ENCODE peak calls at places on chromosomes 6 and 20, in six cellular contexts. T is astrocyte of the spinal cord, W is RWPE1, H is glutamatergic neuron, N is cardiac fibroblast, Z is GM12878. U is an unnamed sample.

GRCh38 chr20:56222201-56222600 is 26.3 kb upstream of the MC3R start:
- DNase-seq in T (peak; percentile 45), W (peak; percentile 36), H (no peak), N (peak; percentile 1), Z (no peak), U (peak; percentile 55)

GRCh38 chr6:149843051-149843633 is 21.0 kb downstream of the LRP11 start:
- DNase-seq in T (no peak), W (no peak), H (no peak), N (no peak), Z (no peak), U (no peak)

GRCh38 chr6:10763006-10763405 is 15.4 kb downstream of the TMEM14B start:
- DNase-seq in T (peak; percentile 24), W (no peak), H (no peak), N (peak; percentile 74), Z (no peak), U (no peak)

GRCh38 chr6:41100871-41101287 is 28.1 kb downstream of the NFYA start:
- DNase-seq in T (no peak), W (no peak), H (peak; percentile 83), N (no peak), Z (no peak), U (no peak)

GRCh38 chr6:41367700-41368099 is 32.3 kb downstream of the NCR2 start:
- DNase-seq in T (peak; percentile 43), W (peak; percentile 68), H (peak; percentile 86), N (peak; percentile 49), Z (no peak), U (peak; percentile 62)

GRCh38 chr6:85490516-85491248 is 40.8 kb downstream of the NT5E start:
- DNase-seq in T (peak; percentile 26), W (peak; percentile 37), H (no peak), N (peak; percentile 43), Z (no peak), U (peak; percentile 60)

GRCh38 chr6:11732036-11732545 is 46.5 kb downstream of the ADTRP start:
- DNase-seq in T (peak; percentile 68), W (no peak), H (no peak), N (peak; percentile 96), Z (peak; percentile 99), U (no peak)

GRCh38 chr6:145561095-145561820 is 174.1 kb downstream of the EPM2A start:
- DNase-seq in T (no peak), W (no peak), H (no peak), N (peak; percentile 14), Z (no peak), U (no peak)

GRCh38 chr6:25991785-25992412 is 29.3 kb downstream of the TRIM38 start:
- DNase-seq in T (peak; percentile 79), W (peak; percentile 25), H (peak; percentile 73), N (peak; percentile 63), Z (peak; percentile 48), U (peak; percentile 54)

GRCh38 chr20:4817230-4817671 is 95.5 kb downstream of the PRND start:
- DNase-seq in T (no peak), W (peak; percentile 44), H (no peak), N (peak; percentile 42), Z (no peak), U (peak; percentile 6)

GRCh38 chr6:143529095-143529494 is 17.6 kb upstream of the FUCA2 start:
- DNase-seq in T (no peak), W (no peak), H (no peak), N (no peak), Z (no peak), U (no peak)

GRCh38 chr6:3831741-3832530 is 17.2 kb upstream of the FAM50B start:
- DNase-seq in T (no peak), W (no peak), H (no peak), N (peak; percentile 51), Z (no peak), U (no peak)

GRCh38 chr6:154931741-154932424 is 63.2 kb upstream of the TIAM2 start:
- DNase-seq in T (peak; percentile 35), W (no peak), H (no peak), N (peak; percentile 38), Z (no peak), U (no peak)

GRCh38 chr6:18245079-18245478 is 19.3 kb downstream of the DEK start:
- DNase-seq in T (no peak), W (no peak), H (no peak), N (no peak), Z (no peak), U (no peak)

GRCh38 chr6:145948328-145948727 is 15.8 kb downstream of the SHPRH start:
- DNase-seq in T (peak; percentile 25), W (peak; percentile 13), H (no peak), N (peak; percentile 55), Z (no peak), U (no peak)

GRCh38 chr20:43658068-43658722 is 8.7 kb upstream of the MYBL2 start:
- DNase-seq in T (peak; percentile 21), W (peak; percentile 49), H (no peak), N (peak; percentile 6), Z (no peak), U (peak; percentile 37)

GRCh38 chr6:134173007-134173690 is 120.7 kb upstream of the SLC2A12 start:
- DNase-seq in T (peak; percentile 38), W (peak; percentile 26), H (no peak), N (peak; percentile 26), Z (no peak), U (no peak)

GRCh38 chr6:113529191-113529590 is 328.0 kb upstream of the MARCKS start:
- DNase-seq in T (peak; percentile 39), W (peak; percentile 19), H (no peak), N (peak; percentile 46), Z (no peak), U (peak; percentile 14)

GRCh38 chr6:8383584-8383983 is 51.8 kb downstream of the SLC35B3 start:
- DNase-seq in T (no peak), W (no peak), H (no peak), N (no peak), Z (no peak), U (no peak)

GRCh38 chr6:3506195-3506594 is 49.3 kb upstream of the SLC22A23 start:
- DNase-seq in T (no peak), W (no peak), H (no peak), N (no peak), Z (no peak), U (no peak)

GRCh38 chr20:40770564-40771307 is 81.7 kb upstream of the MAFB start:
- DNase-seq in T (no peak), W (no peak), H (no peak), N (no peak), Z (no peak), U (no peak)

DNA sequence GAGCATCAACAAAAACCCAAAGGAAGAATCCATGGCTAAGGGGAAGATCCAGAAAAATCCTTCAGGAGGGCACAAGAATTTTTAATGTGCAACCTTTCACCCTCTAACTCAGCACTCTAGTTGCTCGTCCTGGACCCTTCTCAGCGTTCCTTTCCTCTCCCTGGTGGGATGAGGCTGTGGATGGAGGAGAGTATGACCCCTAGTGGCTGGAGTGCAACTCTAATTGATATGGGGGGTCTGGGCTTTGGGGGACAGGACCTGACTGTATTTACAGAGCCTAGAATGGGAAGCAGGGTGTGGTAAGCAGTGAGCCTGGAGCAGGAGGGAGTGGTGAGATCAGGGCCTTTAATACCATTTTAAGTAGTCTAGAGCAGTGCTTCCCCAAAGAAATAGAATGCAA is 83.9 kb upstream of the CEP85L start:
- DNase-seq in T (no peak), W (no peak), H (no peak), N (peak; percentile 20), Z (no peak), U (peak; percentile 13)
- TF ChIP-seq CTCF in T (peak; percentile 55), W (no peak), H (peak; percentile 59), N (peak; percentile 48), Z (peak; percentile 34), U (no peak)

GRCh38 chr6:166556871-166557322 is 29.6 kb downstream of the RAMACL start:
- DNase-seq in T (peak; percentile 91), W (peak; percentile 96), H (no peak), N (peak; percentile 91), Z (no peak), U (peak; percentile 99)
- TF ChIP-seq CTCF in T (no peak), W (no peak), H (no peak), N (no peak), Z (no peak), U (no peak)

GRCh38 chr20:47303736-47304135 is 52.8 kb downstream of the ZMYND8 start:
- DNase-seq in T (no peak), W (no peak), H (no peak), N (no peak), Z (no peak), U (no peak)
- TF ChIP-seq CTCF in T (no peak), W (no peak), H (no peak), N (no peak), Z (no peak), U (no peak)

GRCh38 chr20:59415224-59415623 is 114.8 kb downstream of the EDN3 start:
- DNase-seq in T (no peak), W (no peak), H (no peak), N (no peak), Z (no peak), U (no peak)
- TF ChIP-seq CTCF in T (no peak), W (no peak), H (no peak), N (no peak), Z (no peak), U (no peak)

DNA sequence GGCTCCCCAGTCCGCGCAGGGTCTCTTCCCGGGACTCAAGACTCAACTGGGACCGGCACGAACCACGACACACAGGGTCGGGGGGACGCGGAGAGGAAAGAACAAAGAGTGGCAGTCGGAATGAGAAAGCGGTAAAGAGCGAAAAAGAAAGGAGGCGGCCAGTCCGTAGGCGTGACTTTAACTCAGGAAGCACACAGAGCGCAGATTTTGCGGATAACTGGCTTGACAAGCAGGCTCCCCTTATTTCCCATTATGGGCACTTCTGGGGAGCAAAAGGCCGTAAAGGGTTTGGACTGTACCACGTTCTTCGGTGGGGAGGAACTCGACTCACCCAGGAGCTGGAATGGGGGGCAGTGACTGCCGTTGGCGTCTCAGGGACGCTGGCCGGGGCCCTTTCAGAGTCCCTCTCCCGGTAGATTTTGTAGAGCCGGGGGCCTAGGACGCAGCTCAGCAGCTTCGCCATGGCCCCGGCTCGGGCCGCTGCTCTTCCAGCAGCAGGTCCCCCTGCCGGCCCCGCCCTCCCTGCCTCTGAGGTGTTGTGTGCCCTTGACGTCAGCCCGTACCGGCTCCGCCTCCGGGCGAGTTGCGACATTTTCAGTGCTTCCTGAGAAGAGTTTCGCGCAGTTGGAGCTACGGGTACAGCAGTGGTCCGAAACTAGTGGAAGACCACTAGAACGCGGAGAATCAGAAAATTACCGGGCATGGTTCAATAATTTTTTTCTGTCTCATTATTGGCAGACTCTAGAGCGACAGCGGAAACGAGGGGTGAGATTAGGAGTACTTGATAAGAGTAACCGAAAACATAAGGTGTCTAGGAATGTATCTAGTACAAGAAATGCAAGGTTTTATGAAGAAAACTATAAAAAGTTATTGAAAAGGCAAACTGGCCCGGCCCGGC is at the start of gene ABHD16A:
- DNase-seq in T (peak; percentile 99), W (peak; percentile 99), H (peak; percentile 98), N (peak; percentile 99), Z (peak; percentile 95), U (peak; percentile 98)
- TF ChIP-seq CTCF in T (no peak), W (no peak), H (peak; percentile 23), N (no peak), Z (no peak), U (no peak)